ENCODE peak calls at places on chromosomes 3 and 15, in four cellular contexts. K is fibroblast of lung, D is glutamatergic neuron, Y is B cell. L is an unnamed sample.

GRCh38 chr3:49699281-49699723 is 9.9 kb downstream of the RNF123 start:
- DNase-seq in K (no peak), D (no peak), Y (no peak), L (no peak)

GRCh38 chr15:78906310-78906608 is 33.6 kb downstream of the MORF4L1 start:
- DNase-seq in K (peak; percentile 80), D (no peak), Y (no peak), L (no peak)

GRCh38 chr3:146160964-146161724 is at the start of gene PLOD2:
- DNase-seq in K (peak; percentile 92), D (peak; percentile 84), Y (peak; percentile 10), L (peak; percentile 26)

GRCh38 chr15:96334705-96335428 is 4.4 kb downstream of the NR2F2 start:
- DNase-seq in K (peak; percentile 27), D (no peak), Y (no peak), L (no peak)

GRCh38 chr3:23600178-23600577 is 205.6 kb upstream of the UBE2E1 start:
- DNase-seq in K (peak; percentile 97), D (no peak), Y (no peak), L (no peak)

GRCh38 chr3:192332386-192333291 is 394.7 kb downstream of the FGF12 start:
- DNase-seq in K (peak; percentile 3), D (no peak), Y (no peak), L (no peak)

GRCh38 chr15:82646250-82647044 is 716 bp downstream of the CPEB1 start:
- DNase-seq in K (no peak), D (peak; percentile 57), Y (peak; percentile 12), L (peak; percentile 25)

GRCh38 chr3:46463120-46463867 is 1.4 kb downstream of the LTF start:
- DNase-seq in K (no peak), D (no peak), Y (no peak), L (no peak)

GRCh38 chr3:13012228-13012691 is 61.0 kb downstream of the IQSEC1 start:
- DNase-seq in K (no peak), D (no peak), Y (peak; percentile 76), L (peak; percentile 73)

GRCh38 chr3:156594229-156594683 is 39.3 kb upstream of the SSR3 start:
- DNase-seq in K (no peak), D (no peak), Y (no peak), L (no peak)

GRCh38 chr3:134838599-134838998 is 43.5 kb downstream of the EPHB1 start:
- DNase-seq in K (no peak), D (no peak), Y (no peak), L (no peak)

GRCh38 chr3:134552776-134553175 is 66.9 kb downstream of the CEP63 start:
- DNase-seq in K (no peak), D (no peak), Y (no peak), L (no peak)

GRCh38 chr15:77889009-77889806 is 188.3 kb downstream of the TBC1D2B start:
- DNase-seq in K (peak; percentile 5), D (no peak), Y (no peak), L (no peak)
- TF ChIP-seq CTCF in K (no peak), D (no peak), Y (no peak), L (no peak)

DNA sequence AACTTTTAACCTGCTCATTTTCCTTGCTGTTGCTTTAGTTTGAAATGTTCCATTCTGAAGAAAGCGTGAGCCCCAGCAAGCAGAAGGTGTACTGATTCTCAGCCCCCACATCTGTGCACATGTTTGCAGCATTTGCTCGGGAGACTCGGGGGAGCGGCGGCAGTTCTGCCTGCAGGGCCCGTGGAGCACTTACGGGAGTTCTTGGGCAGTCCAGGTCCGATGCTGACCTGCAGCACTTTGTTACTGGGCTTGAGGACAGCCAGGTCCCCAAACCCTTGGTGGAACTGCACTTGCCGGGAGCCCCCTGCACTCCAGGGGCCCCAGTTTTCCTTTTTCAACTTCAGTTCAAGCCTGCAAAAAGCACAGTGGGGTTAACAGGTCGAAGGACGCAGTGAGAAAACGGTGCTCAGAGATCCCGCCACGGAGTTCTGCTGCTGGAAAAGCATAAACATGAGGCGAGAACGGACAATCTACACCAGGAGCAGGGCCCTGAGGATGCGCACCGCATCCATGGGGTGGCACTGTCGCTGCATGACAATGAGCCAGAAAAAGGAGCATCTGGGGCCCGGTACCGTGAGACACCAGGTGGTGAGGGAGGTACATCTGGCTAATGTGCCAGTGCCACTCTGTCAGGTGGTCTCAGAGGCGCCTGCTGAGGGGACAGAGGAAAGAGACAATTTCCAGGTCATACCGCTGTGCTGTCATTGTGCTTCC is 45.6 kb upstream of the LDHAL6B start:
- DNase-seq in K (no peak), D (peak; percentile 67), Y (peak; percentile 33), L (no peak)
- TF ChIP-seq CTCF in K (peak; percentile 73), D (no peak), Y (peak; percentile 33), L (peak; percentile 13)

GRCh38 chr3:85360742-85361387 is 402.1 kb downstream of the CADM2 start:
- DNase-seq in K (peak; percentile 23), D (peak; percentile 71), Y (peak; percentile 1), L (no peak)
- TF ChIP-seq CTCF in K (peak; percentile 63), D (peak; percentile 34), Y (no peak), L (peak; percentile 35)

GRCh38 chr3:38840987-38841386 is 25.0 kb upstream of the SCN10A start:
- DNase-seq in K (no peak), D (no peak), Y (no peak), L (no peak)

GRCh38 chr3:38842266-38842965 is 26.4 kb upstream of the SCN10A start:
- DNase-seq in K (no peak), D (no peak), Y (no peak), L (no peak)

DNA sequence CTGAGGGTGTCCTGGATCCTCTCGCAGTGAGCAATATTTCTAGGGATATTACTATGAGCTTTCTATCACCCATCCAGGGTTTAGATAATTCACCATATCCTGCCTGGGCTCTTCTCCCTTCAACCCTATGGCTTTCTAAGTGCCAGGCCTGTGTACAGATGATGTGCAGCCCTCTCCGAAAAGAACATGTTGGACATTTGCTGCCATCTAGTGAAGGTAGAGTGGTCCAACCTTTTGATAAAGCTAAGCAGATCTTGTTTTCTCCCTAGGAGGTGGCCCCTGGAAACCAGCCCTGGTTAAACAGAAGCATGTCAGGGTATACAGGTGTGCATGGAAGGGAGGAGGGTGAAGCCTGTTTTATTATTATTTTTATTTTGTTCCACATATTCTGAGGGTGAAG is 27.9 kb upstream of the SCN10A start:
- DNase-seq in K (peak; percentile 44), D (no peak), Y (no peak), L (no peak)
- TF ChIP-seq CTCF in K (peak; percentile 63), D (no peak), Y (no peak), L (peak; percentile 25)

GRCh38 chr15:49423021-49423420 is at the start of gene FGF7:
- DNase-seq in K (peak; percentile 68), D (no peak), Y (no peak), L (no peak)
- TF ChIP-seq CTCF in K (peak; percentile 43), D (no peak), Y (no peak), L (no peak)

DNA sequence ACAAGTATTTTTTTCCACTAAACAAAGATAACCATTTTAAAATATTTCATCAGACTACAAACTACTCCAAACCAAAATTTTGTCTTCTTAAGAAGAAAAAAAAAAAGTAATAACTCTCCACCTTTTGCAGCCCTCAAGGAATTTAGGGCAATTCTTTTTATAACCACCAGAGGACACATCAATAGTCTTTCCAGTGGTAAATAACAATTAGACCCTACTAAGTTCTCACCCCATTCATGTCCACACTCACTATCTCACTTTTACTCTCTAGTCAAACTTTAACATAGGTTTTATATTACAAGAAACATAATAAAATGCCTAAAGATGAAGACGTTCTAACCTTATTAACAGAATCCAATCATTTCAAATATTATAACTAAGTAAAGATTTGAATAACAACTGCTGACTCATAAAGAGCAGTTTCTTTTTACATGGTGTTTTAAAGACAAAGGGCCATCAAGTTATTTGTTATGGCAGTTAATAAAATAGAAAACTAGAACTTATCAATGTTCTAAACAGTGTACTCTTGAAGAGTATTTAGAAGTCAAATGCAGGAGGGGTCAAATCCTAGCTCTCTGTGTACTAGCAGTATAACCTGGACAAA is 33.0 kb downstream of the CCDC39 start:
- DNase-seq in K (no peak), D (no peak), Y (no peak), L (no peak)
- TF ChIP-seq CTCF in K (no peak), D (peak; percentile 67), Y (peak; percentile 39), L (peak; percentile 33)

DNA sequence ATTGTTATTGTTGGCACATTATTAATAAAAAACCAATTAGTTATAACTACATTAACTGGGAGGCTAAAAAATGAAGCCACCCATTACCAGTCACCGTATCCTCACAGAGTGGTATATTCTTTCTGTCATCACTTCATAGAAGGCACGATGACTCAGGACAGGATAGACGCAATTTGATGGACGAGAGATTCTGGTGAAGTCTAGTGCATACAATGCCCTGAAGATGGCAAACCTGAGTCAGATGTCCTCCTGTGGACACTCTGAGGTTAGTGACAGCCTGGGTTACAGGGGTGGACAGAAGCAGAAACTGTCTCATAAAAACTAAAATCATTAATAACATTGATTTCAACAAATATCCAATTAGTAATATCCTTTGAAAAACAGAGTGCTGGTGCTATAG is 150.3 kb downstream of the SLC9A9 start:
- DNase-seq in K (no peak), D (no peak), Y (no peak), L (no peak)
- TF ChIP-seq CTCF in K (no peak), D (no peak), Y (no peak), L (no peak)

GRCh38 chr3:129632977-129633376 is 26.5 kb upstream of the PLXND1 start:
- DNase-seq in K (no peak), D (no peak), Y (no peak), L (no peak)

GRCh38 chr3:129632056-129632455 is 25.6 kb upstream of the PLXND1 start:
- DNase-seq in K (no peak), D (no peak), Y (no peak), L (no peak)

GRCh38 chr3:129633751-129634481 is 27.4 kb upstream of the PLXND1 start:
- DNase-seq in K (no peak), D (no peak), Y (no peak), L (no peak)

GRCh38 chr3:129632556-129632955 is 26.1 kb upstream of the PLXND1 start:
- DNase-seq in K (no peak), D (no peak), Y (no peak), L (no peak)

GRCh38 chr3:129636082-129636481 is 29.6 kb upstream of the PLXND1 start:
- DNase-seq in K (no peak), D (no peak), Y (no peak), L (no peak)
- TF ChIP-seq CTCF in K (no peak), D (no peak), Y (no peak), L (no peak)

DNA sequence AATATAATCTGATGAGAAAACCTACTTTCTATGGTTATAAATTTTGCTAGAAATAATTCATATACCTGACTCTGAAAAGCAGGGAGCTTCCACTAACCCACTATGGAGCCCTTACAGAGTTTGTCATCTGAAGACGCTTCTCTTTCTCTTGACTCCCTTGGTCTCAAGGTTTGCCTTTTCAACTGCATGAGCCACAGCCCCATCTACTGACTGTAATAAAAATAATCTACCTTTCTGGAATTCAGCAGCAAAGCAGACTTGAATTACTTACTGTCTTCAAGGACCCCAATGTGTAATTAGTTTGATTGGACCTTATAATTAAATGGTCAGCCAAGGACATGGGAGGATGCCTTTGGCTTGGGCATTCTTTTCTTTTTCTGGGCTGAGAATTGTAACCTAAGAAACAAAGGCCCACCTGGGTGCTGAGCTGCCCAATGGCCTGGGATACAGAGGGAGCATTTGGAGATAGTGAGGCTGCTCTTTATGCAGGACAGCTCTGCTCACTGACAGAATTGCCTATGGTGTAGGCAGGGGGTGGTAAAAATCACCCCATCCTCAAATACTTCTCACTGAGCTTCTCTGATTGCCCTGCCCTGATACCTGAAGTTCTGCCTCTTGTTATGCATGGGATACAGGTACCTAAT is 178.6 kb upstream of the TRIM42 start:
- DNase-seq in K (peak; percentile 23), D (no peak), Y (no peak), L (no peak)
- TF ChIP-seq CTCF in K (no peak), D (no peak), Y (no peak), L (peak; percentile 16)